ENCODE peak calls at places on chromosome 22, in six cellular contexts. One of them, this sample, is unnamed.

GRCh38 chr22:20438066-20438677 is 547 bp upstream of the SCARF2 start:
- DNase-seq in left ventricle myocardium inferior: no peak
- DNase-seq in CD8-positive, alpha-beta memory T cell: no peak
- DNase-seq in tibial artery: no peak
- DNase-seq in iPS DF 6.9: no peak
- DNase-seq in uterus: peak; percentile 45
- DNase-seq in this sample: no peak

GRCh38 chr22:20244744-20245576 is 23.2 kb downstream of the RTN4R start:
- DNase-seq in left ventricle myocardium inferior: no peak
- DNase-seq in uterus: no peak
- DNase-seq in CD8-positive, alpha-beta memory T cell: peak; percentile 32
- DNase-seq in iPS DF 6.9: no peak
- DNase-seq in tibial artery: no peak
- DNase-seq in this sample: no peak

GRCh38 chr22:35769974-35770373 is 52.3 kb downstream of the APOL5 start:
- DNase-seq in left ventricle myocardium inferior: no peak
- DNase-seq in CD8-positive, alpha-beta memory T cell: no peak
- DNase-seq in tibial artery: no peak
- DNase-seq in uterus: no peak
- DNase-seq in iPS DF 6.9: no peak
- DNase-seq in this sample: no peak

GRCh38 chr22:20531404-20532181 is 24.2 kb downstream of the MED15 start:
- DNase-seq in CD8-positive, alpha-beta memory T cell: no peak
- DNase-seq in iPS DF 6.9: no peak
- DNase-seq in left ventricle myocardium inferior: peak; percentile 46
- DNase-seq in uterus: peak; percentile 58
- DNase-seq in tibial artery: peak; percentile 54
- DNase-seq in this sample: peak; percentile 66

GRCh38 chr22:41687901-41688364 is 734 bp downstream of the SNU13 start:
- DNase-seq in left ventricle myocardium inferior: no peak
- DNase-seq in uterus: no peak
- DNase-seq in iPS DF 6.9: no peak
- DNase-seq in CD8-positive, alpha-beta memory T cell: no peak
- DNase-seq in tibial artery: peak; percentile 30
- DNase-seq in this sample: no peak

GRCh38 chr22:49630448-49630946 is 197.2 kb downstream of the BRD1 start:
- DNase-seq in tibial artery: no peak
- DNase-seq in uterus: no peak
- DNase-seq in iPS DF 6.9: no peak
- DNase-seq in CD8-positive, alpha-beta memory T cell: no peak
- DNase-seq in left ventricle myocardium inferior: no peak
- DNase-seq in this sample: no peak

GRCh38 chr22:42757475-42757874 is 36.8 kb upstream of the A4GALT start:
- DNase-seq in left ventricle myocardium inferior: no peak
- DNase-seq in uterus: no peak
- DNase-seq in tibial artery: no peak
- DNase-seq in iPS DF 6.9: no peak
- DNase-seq in CD8-positive, alpha-beta memory T cell: no peak
- DNase-seq in this sample: no peak

GRCh38 chr22:46054091-46054877 is 77.3 kb upstream of the WNT7B start:
- DNase-seq in left ventricle myocardium inferior: peak; percentile 83
- DNase-seq in CD8-positive, alpha-beta memory T cell: peak; percentile 23
- DNase-seq in uterus: peak; percentile 88
- DNase-seq in iPS DF 6.9: no peak
- DNase-seq in tibial artery: peak; percentile 67
- DNase-seq in this sample: peak; percentile 75

GRCh38 chr22:46074771-46075551 is 75.4 kb upstream of the PPARA start:
- DNase-seq in uterus: peak; percentile 26
- DNase-seq in CD8-positive, alpha-beta memory T cell: no peak
- DNase-seq in left ventricle myocardium inferior: peak; percentile 20
- DNase-seq in tibial artery: peak; percentile 24
- DNase-seq in iPS DF 6.9: no peak
- DNase-seq in this sample: peak; percentile 24

DNA sequence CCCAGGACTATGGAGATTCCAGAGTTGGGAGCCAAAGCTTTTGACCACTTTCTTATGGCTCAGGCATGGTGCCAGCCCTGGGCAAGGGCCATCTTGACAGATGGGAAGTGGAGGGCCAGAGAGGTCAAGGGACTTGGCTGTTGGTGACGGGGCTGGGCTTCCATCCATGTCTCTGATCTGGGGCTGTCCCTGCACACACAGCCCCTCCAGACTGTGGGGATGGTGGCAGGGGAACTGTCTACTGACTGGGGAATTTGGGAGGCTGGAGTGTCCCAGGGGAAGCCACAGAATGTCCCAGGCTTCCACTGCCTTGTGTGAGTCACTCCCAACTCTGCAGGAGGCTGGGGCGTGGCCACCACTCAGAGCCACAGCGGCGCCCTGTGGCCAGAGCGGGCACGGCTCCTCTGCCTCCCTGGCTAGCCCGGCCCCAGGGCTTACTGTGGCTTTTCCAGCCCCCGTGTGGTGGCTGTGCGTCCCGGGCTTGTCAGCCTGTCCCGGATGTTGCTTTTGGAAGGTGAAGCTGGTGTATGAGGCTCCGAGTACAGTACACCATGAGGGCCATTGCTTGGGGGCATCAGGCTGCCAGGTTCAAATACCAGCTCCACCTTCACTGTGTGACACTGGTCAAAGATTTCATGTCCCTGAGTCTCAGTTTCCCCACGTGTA is 19.6 kb downstream of the C22orf23 start:
- DNase-seq in left ventricle myocardium inferior: peak; percentile 87
- DNase-seq in tibial artery: peak; percentile 91
- DNase-seq in CD8-positive, alpha-beta memory T cell: peak; percentile 69
- DNase-seq in iPS DF 6.9: peak; percentile 72
- DNase-seq in uterus: peak; percentile 86
- DNase-seq in this sample: peak; percentile 96
- H3K27ac ChIP-seq in left ventricle myocardium inferior: peak overlapping the region; percentile 65
- H3K27ac ChIP-seq in tibial artery: peak overlapping the region; percentile 81
- H3K27ac ChIP-seq in CD8-positive, alpha-beta memory T cell: no peak overlapping the region
- H3K27ac ChIP-seq in iPS DF 6.9: no peak overlapping the region
- H3K27ac ChIP-seq in uterus: peak overlapping the region; percentile 68
- H3K27ac ChIP-seq in this sample: peak overlapping the region; percentile 54

DNA sequence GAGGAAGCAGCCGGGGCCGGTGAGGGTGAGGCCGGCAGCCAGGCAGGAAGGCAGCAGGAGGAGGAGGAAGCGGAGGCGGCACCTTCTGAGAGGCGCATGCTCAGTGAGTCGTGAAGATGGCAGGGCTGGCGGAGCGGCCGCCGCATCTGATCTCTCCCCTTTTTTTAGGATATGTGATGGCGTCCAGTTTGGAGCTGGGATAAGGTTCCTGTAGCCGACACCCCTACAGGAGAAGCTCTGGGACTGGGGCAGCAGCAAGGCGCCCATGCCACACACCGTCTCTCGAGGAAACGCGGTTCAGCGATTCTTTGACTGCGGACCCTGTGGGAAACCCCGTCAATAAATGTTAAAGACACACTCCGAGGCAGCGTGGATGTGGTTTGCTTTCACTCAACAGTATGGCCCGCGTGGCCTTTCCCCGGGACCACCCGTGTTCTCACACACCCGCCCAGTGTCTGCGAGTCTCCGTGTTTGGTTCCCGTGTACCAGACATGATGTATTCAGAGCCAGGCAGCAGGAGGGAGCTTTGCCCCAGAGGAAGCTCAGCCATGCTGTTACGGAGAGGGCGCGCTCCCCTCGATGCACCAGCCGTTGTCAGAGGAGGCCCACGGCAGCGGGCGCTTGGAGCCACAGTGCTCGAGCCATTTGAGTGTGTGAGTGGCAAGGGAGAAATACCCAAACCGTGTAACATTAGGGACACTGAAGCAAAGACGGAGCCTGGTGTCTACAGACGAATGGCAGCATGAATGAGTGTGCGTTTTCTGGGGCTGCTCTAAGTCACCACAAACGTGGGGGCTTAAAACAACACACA is 27.7 kb upstream of the PARVB start:
- DNase-seq in CD8-positive, alpha-beta memory T cell: peak; percentile 53
- DNase-seq in tibial artery: peak; percentile 61
- DNase-seq in iPS DF 6.9: no peak
- DNase-seq in uterus: peak; percentile 28
- DNase-seq in left ventricle myocardium inferior: peak; percentile 69
- DNase-seq in this sample: peak; percentile 73
- H3K4me3 ChIP-seq in CD8-positive, alpha-beta memory T cell: peak overlapping the region; percentile 74
- H3K4me3 ChIP-seq in tibial artery: peak overlapping the region; percentile 8
- H3K4me3 ChIP-seq in iPS DF 6.9: no peak overlapping the region
- H3K4me3 ChIP-seq in uterus: no peak overlapping the region
- H3K4me3 ChIP-seq in left ventricle myocardium inferior: peak overlapping the region; percentile 48
- H3K4me3 ChIP-seq in this sample: peak overlapping the region; percentile 25

DNA sequence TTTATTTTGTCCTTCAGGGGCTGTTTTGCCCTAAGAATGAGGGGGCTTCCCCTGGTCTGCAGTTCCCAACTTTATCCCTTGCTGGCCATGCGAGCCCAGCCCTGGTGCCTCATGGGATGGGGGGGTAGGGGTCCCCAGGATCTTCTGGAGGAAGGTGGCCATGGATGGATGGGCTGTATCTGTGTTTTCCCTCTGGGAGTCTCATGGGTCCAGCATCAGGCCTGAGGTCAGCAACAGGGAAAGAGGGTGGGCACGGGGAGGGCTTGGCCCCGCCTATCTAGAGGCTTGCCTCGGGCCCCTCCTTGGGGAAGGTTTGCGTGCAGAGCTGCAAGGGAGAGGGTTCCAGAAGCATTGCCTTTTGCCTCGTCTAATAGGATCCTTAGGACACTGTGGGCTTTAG is 10.8 kb upstream of the ADORA2A start:
- DNase-seq in uterus: no peak
- DNase-seq in tibial artery: no peak
- DNase-seq in iPS DF 6.9: no peak
- DNase-seq in CD8-positive, alpha-beta memory T cell: no peak
- DNase-seq in left ventricle myocardium inferior: no peak
- DNase-seq in this sample: peak; percentile 17
- H3K27ac ChIP-seq in uterus: no peak overlapping the region
- H3K27ac ChIP-seq in tibial artery: no peak overlapping the region
- H3K27ac ChIP-seq in iPS DF 6.9: no peak overlapping the region
- H3K27ac ChIP-seq in CD8-positive, alpha-beta memory T cell: no peak overlapping the region
- H3K27ac ChIP-seq in left ventricle myocardium inferior: no peak overlapping the region
- H3K27ac ChIP-seq in this sample: no peak overlapping the region

DNA sequence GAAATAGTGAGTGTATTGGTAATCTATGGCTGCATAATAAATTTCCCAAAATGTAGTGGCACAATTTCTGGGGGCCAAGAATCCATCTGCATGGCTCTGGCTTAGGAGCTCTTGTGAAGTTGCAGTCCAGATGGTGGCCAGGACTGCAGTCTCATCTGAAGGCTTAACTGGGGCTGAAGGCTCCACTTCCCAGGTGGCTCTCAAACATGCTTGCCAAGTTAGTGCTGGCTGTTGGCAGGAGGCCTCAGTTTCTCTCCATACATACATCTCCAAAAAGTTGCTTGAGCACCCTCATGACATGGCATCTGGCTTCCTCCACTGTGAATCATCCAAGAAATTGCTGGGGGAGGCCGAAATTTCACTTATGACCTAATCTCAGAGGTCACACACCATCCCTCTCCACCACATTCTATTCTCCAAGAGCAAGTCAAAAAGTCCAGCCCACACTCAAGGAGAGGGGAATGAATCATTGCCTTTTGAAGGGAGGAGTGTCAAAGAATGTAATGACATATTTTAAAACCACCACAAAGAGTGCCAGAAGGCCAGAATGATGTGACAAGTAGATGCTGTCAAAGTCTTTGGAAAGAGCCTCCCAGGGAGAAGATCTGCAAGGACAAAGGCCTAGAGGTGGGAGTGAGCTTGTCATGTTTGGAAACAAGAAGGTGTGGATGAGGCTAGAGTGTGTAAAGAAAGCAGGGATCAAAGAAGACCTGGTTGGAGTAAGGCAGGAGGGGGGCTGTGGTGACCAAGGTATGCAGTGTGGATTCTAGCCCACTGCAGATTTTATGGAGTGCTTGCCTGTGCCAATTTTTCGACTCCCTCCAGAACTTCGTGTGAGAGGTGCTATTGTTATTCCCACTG is 566.2 kb downstream of the MIAT start:
- DNase-seq in left ventricle myocardium inferior: no peak
- DNase-seq in CD8-positive, alpha-beta memory T cell: no peak
- DNase-seq in iPS DF 6.9: no peak
- DNase-seq in tibial artery: no peak
- DNase-seq in uterus: no peak
- DNase-seq in this sample: no peak
- H3K4me3 ChIP-seq in left ventricle myocardium inferior: no peak overlapping the region
- H3K4me3 ChIP-seq in CD8-positive, alpha-beta memory T cell: no peak overlapping the region
- H3K4me3 ChIP-seq in iPS DF 6.9: no peak overlapping the region
- H3K4me3 ChIP-seq in tibial artery: no peak overlapping the region
- H3K4me3 ChIP-seq in uterus: no peak overlapping the region
- H3K4me3 ChIP-seq in this sample: no peak overlapping the region

GRCh38 chr22:39898997-39899396 is 1.9 kb upstream of the GRAP2 start:
- DNase-seq in tibial artery: no peak
- DNase-seq in left ventricle myocardium inferior: no peak
- DNase-seq in CD8-positive, alpha-beta memory T cell: no peak
- DNase-seq in uterus: no peak
- DNase-seq in iPS DF 6.9: no peak
- DNase-seq in this sample: no peak
- H3K27ac ChIP-seq in tibial artery: peak overlapping the region; percentile 14
- H3K27ac ChIP-seq in left ventricle myocardium inferior: peak overlapping the region; percentile 30
- H3K27ac ChIP-seq in CD8-positive, alpha-beta memory T cell: no peak overlapping the region
- H3K27ac ChIP-seq in uterus: no peak overlapping the region
- H3K27ac ChIP-seq in iPS DF 6.9: no peak overlapping the region
- H3K27ac ChIP-seq in this sample: no peak overlapping the region

GRCh38 chr22:21920341-21921183 is 32.1 kb downstream of the PPM1F start:
- DNase-seq in tibial artery: no peak
- DNase-seq in uterus: no peak
- DNase-seq in iPS DF 6.9: no peak
- DNase-seq in CD8-positive, alpha-beta memory T cell: no peak
- DNase-seq in left ventricle myocardium inferior: no peak
- DNase-seq in this sample: peak; percentile 40
- H3K4me3 ChIP-seq in tibial artery: no peak overlapping the region
- H3K4me3 ChIP-seq in uterus: no peak overlapping the region
- H3K4me3 ChIP-seq in iPS DF 6.9: no peak overlapping the region
- H3K4me3 ChIP-seq in CD8-positive, alpha-beta memory T cell: no peak overlapping the region
- H3K4me3 ChIP-seq in left ventricle myocardium inferior: no peak overlapping the region
- H3K4me3 ChIP-seq in this sample: no peak overlapping the region

DNA sequence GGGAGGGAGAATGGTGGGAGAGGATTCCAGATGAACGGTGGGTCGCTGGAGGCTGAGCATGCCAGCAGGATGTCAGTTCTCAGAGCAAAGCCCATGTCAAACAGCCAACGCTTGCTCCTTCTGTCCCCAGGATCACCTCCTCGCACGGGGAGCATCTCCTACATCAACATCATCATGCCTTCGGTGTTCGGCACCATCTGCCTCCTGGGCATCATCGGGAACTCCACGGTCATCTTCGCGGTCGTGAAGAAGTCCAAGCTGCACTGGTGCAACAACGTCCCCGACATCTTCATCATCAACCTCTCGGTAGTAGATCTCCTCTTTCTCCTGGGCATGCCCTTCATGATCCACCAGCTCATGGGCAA is 1.5 kb downstream of the MCHR1 start:
- DNase-seq in left ventricle myocardium inferior: no peak
- DNase-seq in uterus: no peak
- DNase-seq in CD8-positive, alpha-beta memory T cell: no peak
- DNase-seq in iPS DF 6.9: no peak
- DNase-seq in tibial artery: no peak
- DNase-seq in this sample: no peak
- H3K27ac ChIP-seq in left ventricle myocardium inferior: no peak overlapping the region
- H3K27ac ChIP-seq in uterus: no peak overlapping the region
- H3K27ac ChIP-seq in CD8-positive, alpha-beta memory T cell: no peak overlapping the region
- H3K27ac ChIP-seq in iPS DF 6.9: no peak overlapping the region
- H3K27ac ChIP-seq in tibial artery: no peak overlapping the region
- H3K27ac ChIP-seq in this sample: no peak overlapping the region